ENCODE peak calls at places on chromosomes 12 and 14, in ten cellular contexts. One of them, this sample, is unnamed.

GRCh38 chr12:42730286-42730685 is 140.7 kb upstream of the PRICKLE1 start:
- DNase-seq in sigmoid colon: no peak
- DNase-seq in fibroblast of pulmonary artery: peak
- DNase-seq in A549: no peak
- DNase-seq in left ventricle myocardium inferior: no peak
- DNase-seq in cardiac muscle cell: peak
- DNase-seq in fibroblast of lung: no peak
- DNase-seq in AG10803: no peak
- DNase-seq in GM12878: no peak
- DNase-seq in AG09309: no peak
- DNase-seq in this sample: no peak

GRCh38 chr14:72755766-72756165 is 138.1 kb downstream of the DPF3 start:
- DNase-seq in sigmoid colon: no peak
- DNase-seq in fibroblast of pulmonary artery: no peak
- DNase-seq in A549: no peak
- DNase-seq in left ventricle myocardium inferior: no peak
- DNase-seq in cardiac muscle cell: no peak
- DNase-seq in fibroblast of lung: no peak
- DNase-seq in AG10803: peak
- DNase-seq in GM12878: no peak
- DNase-seq in AG09309: no peak
- DNase-seq in this sample: no peak

GRCh38 chr12:92158711-92159534 is 13.3 kb upstream of the BTG1 start:
- DNase-seq in sigmoid colon: no peak
- DNase-seq in fibroblast of pulmonary artery: no peak
- DNase-seq in A549: no peak
- DNase-seq in left ventricle myocardium inferior: no peak
- DNase-seq in cardiac muscle cell: no peak
- DNase-seq in fibroblast of lung: peak
- DNase-seq in AG10803: no peak
- DNase-seq in GM12878: no peak
- DNase-seq in AG09309: no peak
- DNase-seq in this sample: no peak

GRCh38 chr14:76644875-76645518 is 116.3 kb upstream of the VASH1 start:
- DNase-seq in sigmoid colon: peak
- DNase-seq in fibroblast of pulmonary artery: peak
- DNase-seq in A549: peak
- DNase-seq in left ventricle myocardium inferior: peak
- DNase-seq in cardiac muscle cell: peak
- DNase-seq in fibroblast of lung: peak
- DNase-seq in AG10803: peak
- DNase-seq in GM12878: no peak
- DNase-seq in AG09309: no peak
- DNase-seq in this sample: peak

GRCh38 chr14:60684203-60684602 is 34.9 kb upstream of the SIX1 start:
- DNase-seq in sigmoid colon: no peak
- DNase-seq in fibroblast of pulmonary artery: no peak
- DNase-seq in A549: no peak
- DNase-seq in left ventricle myocardium inferior: no peak
- DNase-seq in cardiac muscle cell: no peak
- DNase-seq in fibroblast of lung: no peak
- DNase-seq in AG10803: peak
- DNase-seq in GM12878: no peak
- DNase-seq in AG09309: no peak
- DNase-seq in this sample: no peak

GRCh38 chr12:121089031-121089812 is 43.5 kb upstream of the P2RX7 start:
- DNase-seq in sigmoid colon: no peak
- DNase-seq in fibroblast of pulmonary artery: no peak
- DNase-seq in A549: no peak
- DNase-seq in left ventricle myocardium inferior: no peak
- DNase-seq in cardiac muscle cell: peak
- DNase-seq in fibroblast of lung: no peak
- DNase-seq in AG10803: no peak
- DNase-seq in GM12878: no peak
- DNase-seq in AG09309: no peak
- DNase-seq in this sample: no peak

GRCh38 chr14:54446201-54446693 is 5.1 kb upstream of the CNIH1 start:
- DNase-seq in sigmoid colon: no peak
- DNase-seq in fibroblast of pulmonary artery: peak
- DNase-seq in A549: no peak
- DNase-seq in left ventricle myocardium inferior: no peak
- DNase-seq in cardiac muscle cell: peak
- DNase-seq in fibroblast of lung: peak
- DNase-seq in AG10803: peak
- DNase-seq in GM12878: no peak
- DNase-seq in AG09309: no peak
- DNase-seq in this sample: no peak

GRCh38 chr14:35368139-35368460 is 36.4 kb downstream of the NFKBIA start:
- DNase-seq in sigmoid colon: no peak
- DNase-seq in fibroblast of pulmonary artery: no peak
- DNase-seq in A549: no peak
- DNase-seq in left ventricle myocardium inferior: no peak
- DNase-seq in cardiac muscle cell: no peak
- DNase-seq in fibroblast of lung: no peak
- DNase-seq in AG10803: no peak
- DNase-seq in GM12878: no peak
- DNase-seq in AG09309: no peak
- DNase-seq in this sample: no peak

GRCh38 chr14:57189070-57189469 is 79.6 kb downstream of the EXOC5 start:
- DNase-seq in sigmoid colon: no peak
- DNase-seq in fibroblast of pulmonary artery: peak
- DNase-seq in A549: peak
- DNase-seq in left ventricle myocardium inferior: no peak
- DNase-seq in cardiac muscle cell: peak
- DNase-seq in fibroblast of lung: peak
- DNase-seq in AG10803: peak
- DNase-seq in GM12878: no peak
- DNase-seq in AG09309: no peak
- DNase-seq in this sample: no peak

DNA sequence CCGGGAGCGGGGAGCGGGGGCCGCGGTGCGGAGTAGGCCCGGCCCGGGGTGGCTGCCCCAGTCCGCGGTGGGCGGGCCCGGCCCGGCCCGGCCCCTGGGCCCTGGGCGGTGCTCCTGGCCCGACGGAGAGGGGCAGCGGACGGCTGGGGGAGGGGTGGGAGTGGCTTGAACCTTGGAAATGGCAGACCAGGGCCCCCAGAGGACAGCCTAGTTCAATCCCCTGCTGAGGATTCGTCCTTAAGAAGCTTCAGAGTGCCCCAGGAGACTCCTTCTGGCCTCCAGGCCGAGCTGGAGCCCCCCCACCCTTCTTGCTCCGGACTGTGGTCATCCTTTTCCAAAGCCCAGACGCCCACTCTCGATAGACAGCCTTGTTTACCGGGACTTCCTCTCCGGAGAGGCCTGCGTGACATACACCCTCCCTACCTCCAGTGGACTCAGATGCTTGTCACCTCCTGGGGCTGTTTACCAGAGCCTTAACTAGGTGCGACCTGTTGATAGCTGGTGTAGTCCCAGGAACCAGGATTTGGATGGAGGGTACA is 458 bp downstream of the KHNYN start:
- DNase-seq in sigmoid colon: peak
- DNase-seq in fibroblast of pulmonary artery: peak
- DNase-seq in A549: peak
- DNase-seq in left ventricle myocardium inferior: peak
- DNase-seq in cardiac muscle cell: peak
- DNase-seq in fibroblast of lung: peak
- DNase-seq in AG10803: peak
- DNase-seq in GM12878: no peak
- DNase-seq in AG09309: peak
- DNase-seq in this sample: no peak
- TF ChIP-seq CTCF in sigmoid colon: no peak
- TF ChIP-seq CTCF in fibroblast of pulmonary artery: no peak
- TF ChIP-seq CTCF in A549: no peak
- TF ChIP-seq CTCF in left ventricle myocardium inferior: no peak
- TF ChIP-seq CTCF in cardiac muscle cell: no peak
- TF ChIP-seq CTCF in fibroblast of lung: no peak
- TF ChIP-seq CTCF in AG10803: no peak
- TF ChIP-seq CTCF in GM12878: no peak
- TF ChIP-seq CTCF in AG09309: no peak
- TF ChIP-seq CTCF in this sample: no peak

GRCh38 chr12:47311011-47311410 is 231.3 kb upstream of the AMIGO2 start:
- DNase-seq in sigmoid colon: no peak
- DNase-seq in fibroblast of pulmonary artery: no peak
- DNase-seq in A549: no peak
- DNase-seq in left ventricle myocardium inferior: no peak
- DNase-seq in cardiac muscle cell: no peak
- DNase-seq in fibroblast of lung: no peak
- DNase-seq in AG10803: no peak
- DNase-seq in GM12878: no peak
- DNase-seq in AG09309: no peak
- DNase-seq in this sample: no peak

GRCh38 chr12:47305464-47305863 is 225.7 kb upstream of the AMIGO2 start:
- DNase-seq in sigmoid colon: no peak
- DNase-seq in fibroblast of pulmonary artery: no peak
- DNase-seq in A549: no peak
- DNase-seq in left ventricle myocardium inferior: no peak
- DNase-seq in cardiac muscle cell: no peak
- DNase-seq in fibroblast of lung: no peak
- DNase-seq in AG10803: no peak
- DNase-seq in GM12878: no peak
- DNase-seq in AG09309: no peak
- DNase-seq in this sample: no peak

GRCh38 chr12:47308672-47309071 is 228.9 kb upstream of the AMIGO2 start:
- DNase-seq in sigmoid colon: no peak
- DNase-seq in fibroblast of pulmonary artery: no peak
- DNase-seq in A549: no peak
- DNase-seq in left ventricle myocardium inferior: no peak
- DNase-seq in cardiac muscle cell: no peak
- DNase-seq in fibroblast of lung: no peak
- DNase-seq in AG10803: no peak
- DNase-seq in GM12878: no peak
- DNase-seq in AG09309: no peak
- DNase-seq in this sample: no peak

GRCh38 chr12:47306130-47306529 is 226.4 kb upstream of the AMIGO2 start:
- DNase-seq in sigmoid colon: no peak
- DNase-seq in fibroblast of pulmonary artery: no peak
- DNase-seq in A549: no peak
- DNase-seq in left ventricle myocardium inferior: no peak
- DNase-seq in cardiac muscle cell: no peak
- DNase-seq in fibroblast of lung: no peak
- DNase-seq in AG10803: no peak
- DNase-seq in GM12878: no peak
- DNase-seq in AG09309: no peak
- DNase-seq in this sample: no peak

GRCh38 chr12:47307680-47308399 is 228.1 kb upstream of the AMIGO2 start:
- DNase-seq in sigmoid colon: no peak
- DNase-seq in fibroblast of pulmonary artery: peak
- DNase-seq in A549: peak
- DNase-seq in left ventricle myocardium inferior: no peak
- DNase-seq in cardiac muscle cell: peak
- DNase-seq in fibroblast of lung: peak
- DNase-seq in AG10803: peak
- DNase-seq in GM12878: peak
- DNase-seq in AG09309: peak
- DNase-seq in this sample: no peak
- TF ChIP-seq CTCF in sigmoid colon: peak
- TF ChIP-seq CTCF in fibroblast of pulmonary artery: peak
- TF ChIP-seq CTCF in A549: peak
- TF ChIP-seq CTCF in left ventricle myocardium inferior: peak
- TF ChIP-seq CTCF in cardiac muscle cell: peak
- TF ChIP-seq CTCF in fibroblast of lung: peak
- TF ChIP-seq CTCF in AG10803: peak
- TF ChIP-seq CTCF in GM12878: peak
- TF ChIP-seq CTCF in AG09309: peak
- TF ChIP-seq CTCF in this sample: peak

GRCh38 chr12:88153959-88154358 is 11.9 kb downstream of the TMTC3 start:
- DNase-seq in sigmoid colon: no peak
- DNase-seq in fibroblast of pulmonary artery: peak
- DNase-seq in A549: no peak
- DNase-seq in left ventricle myocardium inferior: no peak
- DNase-seq in cardiac muscle cell: peak
- DNase-seq in fibroblast of lung: peak
- DNase-seq in AG10803: peak
- DNase-seq in GM12878: no peak
- DNase-seq in AG09309: peak
- DNase-seq in this sample: no peak
- TF ChIP-seq CTCF in sigmoid colon: peak
- TF ChIP-seq CTCF in fibroblast of pulmonary artery: peak
- TF ChIP-seq CTCF in A549: peak
- TF ChIP-seq CTCF in left ventricle myocardium inferior: peak
- TF ChIP-seq CTCF in cardiac muscle cell: peak
- TF ChIP-seq CTCF in fibroblast of lung: peak
- TF ChIP-seq CTCF in AG10803: peak
- TF ChIP-seq CTCF in GM12878: no peak
- TF ChIP-seq CTCF in AG09309: peak
- TF ChIP-seq CTCF in this sample: peak

GRCh38 chr12:56256326-56256960 is 1.7 kb downstream of the ANKRD52 start:
- DNase-seq in sigmoid colon: no peak
- DNase-seq in fibroblast of pulmonary artery: peak
- DNase-seq in A549: no peak
- DNase-seq in left ventricle myocardium inferior: no peak
- DNase-seq in cardiac muscle cell: peak
- DNase-seq in fibroblast of lung: no peak
- DNase-seq in AG10803: peak
- DNase-seq in GM12878: no peak
- DNase-seq in AG09309: no peak
- DNase-seq in this sample: no peak

GRCh38 chr12:56258820-56259183 is 618 bp upstream of the ANKRD52 start:
- DNase-seq in sigmoid colon: no peak
- DNase-seq in fibroblast of pulmonary artery: no peak
- DNase-seq in A549: no peak
- DNase-seq in left ventricle myocardium inferior: no peak
- DNase-seq in cardiac muscle cell: no peak
- DNase-seq in fibroblast of lung: no peak
- DNase-seq in AG10803: no peak
- DNase-seq in GM12878: no peak
- DNase-seq in AG09309: no peak
- DNase-seq in this sample: no peak

GRCh38 chr12:56257071-56257470 is 1.1 kb downstream of the ANKRD52 start:
- DNase-seq in sigmoid colon: no peak
- DNase-seq in fibroblast of pulmonary artery: no peak
- DNase-seq in A549: no peak
- DNase-seq in left ventricle myocardium inferior: no peak
- DNase-seq in cardiac muscle cell: no peak
- DNase-seq in fibroblast of lung: no peak
- DNase-seq in AG10803: no peak
- DNase-seq in GM12878: no peak
- DNase-seq in AG09309: no peak
- DNase-seq in this sample: no peak

GRCh38 chr12:56258068-56258819 is at the start of gene ANKRD52:
- DNase-seq in sigmoid colon: peak
- DNase-seq in fibroblast of pulmonary artery: peak
- DNase-seq in A549: peak
- DNase-seq in left ventricle myocardium inferior: peak
- DNase-seq in cardiac muscle cell: peak
- DNase-seq in fibroblast of lung: peak
- DNase-seq in AG10803: peak
- DNase-seq in GM12878: no peak
- DNase-seq in AG09309: peak
- DNase-seq in this sample: peak

DNA sequence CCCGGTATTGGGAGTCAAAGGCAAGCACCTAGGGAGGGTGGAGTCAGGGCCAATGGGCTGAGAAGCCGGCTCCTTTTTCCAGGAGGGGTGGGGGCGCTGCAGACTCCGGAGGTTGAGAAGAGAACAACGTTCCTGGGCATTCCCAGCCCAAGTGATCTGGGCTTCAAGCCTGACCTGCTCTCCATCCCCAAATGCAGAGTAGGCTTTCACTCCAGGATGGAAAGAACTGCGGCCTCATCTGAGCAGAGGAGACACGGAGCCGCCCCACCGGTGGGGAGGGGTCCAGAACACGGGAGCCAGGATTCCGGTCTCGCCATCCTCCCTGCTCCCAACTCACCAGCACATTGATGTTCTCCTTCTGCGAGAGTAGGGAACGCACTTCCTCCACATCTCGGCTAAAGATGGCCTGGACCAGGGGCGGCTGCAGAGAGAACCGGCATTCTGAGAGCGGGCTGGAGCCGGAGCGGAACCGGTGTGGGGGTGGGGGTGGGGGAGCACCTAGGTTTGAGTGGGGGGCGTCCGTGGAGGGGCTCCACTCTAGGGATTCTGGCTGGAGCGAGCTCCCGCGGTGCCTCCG is 605 bp downstream of the ANKRD52 start:
- DNase-seq in sigmoid colon: no peak
- DNase-seq in fibroblast of pulmonary artery: no peak
- DNase-seq in A549: peak
- DNase-seq in left ventricle myocardium inferior: no peak
- DNase-seq in cardiac muscle cell: peak
- DNase-seq in fibroblast of lung: no peak
- DNase-seq in AG10803: no peak
- DNase-seq in GM12878: no peak
- DNase-seq in AG09309: no peak
- DNase-seq in this sample: no peak
- TF ChIP-seq CTCF in sigmoid colon: no peak
- TF ChIP-seq CTCF in fibroblast of pulmonary artery: peak
- TF ChIP-seq CTCF in A549: peak
- TF ChIP-seq CTCF in left ventricle myocardium inferior: no peak
- TF ChIP-seq CTCF in cardiac muscle cell: peak
- TF ChIP-seq CTCF in fibroblast of lung: no peak
- TF ChIP-seq CTCF in AG10803: peak
- TF ChIP-seq CTCF in GM12878: peak
- TF ChIP-seq CTCF in AG09309: peak
- TF ChIP-seq CTCF in this sample: no peak